ENCODE peak calls at places on chromosomes 4 and X, in five cellular contexts. P, J, Y, Z and B are unnamed samples.

GRCh38 chr4:5378002-5378401 is 326.7 kb downstream of the STK32B start:
- DNase-seq in P (no peak), J (peak; percentile 13), Y (peak; percentile 42), Z (no peak), B (no peak)

GRCh38 chr4:185991750-185992149 is 77.2 kb upstream of the TLR3 start:
- DNase-seq in P (no peak), J (no peak), Y (no peak), Z (no peak), B (peak; percentile 86)

GRCh38 chr4:82458729-82459128 is 28.3 kb downstream of the ENOPH1 start:
- DNase-seq in P (no peak), J (no peak), Y (no peak), Z (no peak), B (no peak)

GRCh38 chr4:118765399-118765798 is 70.5 kb downstream of the SEC24D start:
- DNase-seq in P (peak; percentile 89), J (peak; percentile 54), Y (peak; percentile 57), Z (peak; percentile 97), B (peak; percentile 99)

GRCh38 chr4:13705521-13706035 is 78.1 kb upstream of the BOD1L1 start:
- DNase-seq in P (no peak), J (no peak), Y (no peak), Z (no peak), B (peak; percentile 13)

GRCh38 chrX:13506574-13506973 is 62.8 kb upstream of the EGFL6 start:
- DNase-seq in P (peak; percentile 12), J (peak; percentile 28), Y (peak; percentile 54), Z (peak; percentile 61), B (no peak)

GRCh38 chrX:40444798-40445496 is 135.8 kb upstream of the ATP6AP2 start:
- DNase-seq in P (no peak), J (no peak), Y (no peak), Z (no peak), B (no peak)

GRCh38 chrX:1475881-1476280 is 23.2 kb upstream of the ASMTL start:
- DNase-seq in P (no peak), J (no peak), Y (no peak), Z (no peak), B (no peak)

GRCh38 chr4:75180790-75181776 is 248.2 kb downstream of the PARM1 start:
- DNase-seq in P (peak; percentile 6), J (no peak), Y (peak; percentile 30), Z (no peak), B (no peak)

GRCh38 chrX:148047216-148047615 is 66.1 kb downstream of the FMR1NB start:
- DNase-seq in P (no peak), J (no peak), Y (no peak), Z (no peak), B (no peak)

GRCh38 chrX:148043456-148043855 is 62.3 kb downstream of the FMR1NB start:
- DNase-seq in P (peak; percentile 0), J (no peak), Y (no peak), Z (peak; percentile 19), B (no peak)

GRCh38 chrX:148051973-148052372 is 70.8 kb downstream of the FMR1NB start:
- DNase-seq in P (no peak), J (no peak), Y (no peak), Z (no peak), B (no peak)

GRCh38 chrX:148049441-148049840 is 68.3 kb downstream of the FMR1NB start:
- DNase-seq in P (no peak), J (peak; percentile 1), Y (peak; percentile 16), Z (peak; percentile 41), B (no peak)
- TF ChIP-seq CTCF in P (peak; percentile 41), J (peak; percentile 18), Y (peak; percentile 23), Z (peak; percentile 52), B (peak; percentile 57)

DNA sequence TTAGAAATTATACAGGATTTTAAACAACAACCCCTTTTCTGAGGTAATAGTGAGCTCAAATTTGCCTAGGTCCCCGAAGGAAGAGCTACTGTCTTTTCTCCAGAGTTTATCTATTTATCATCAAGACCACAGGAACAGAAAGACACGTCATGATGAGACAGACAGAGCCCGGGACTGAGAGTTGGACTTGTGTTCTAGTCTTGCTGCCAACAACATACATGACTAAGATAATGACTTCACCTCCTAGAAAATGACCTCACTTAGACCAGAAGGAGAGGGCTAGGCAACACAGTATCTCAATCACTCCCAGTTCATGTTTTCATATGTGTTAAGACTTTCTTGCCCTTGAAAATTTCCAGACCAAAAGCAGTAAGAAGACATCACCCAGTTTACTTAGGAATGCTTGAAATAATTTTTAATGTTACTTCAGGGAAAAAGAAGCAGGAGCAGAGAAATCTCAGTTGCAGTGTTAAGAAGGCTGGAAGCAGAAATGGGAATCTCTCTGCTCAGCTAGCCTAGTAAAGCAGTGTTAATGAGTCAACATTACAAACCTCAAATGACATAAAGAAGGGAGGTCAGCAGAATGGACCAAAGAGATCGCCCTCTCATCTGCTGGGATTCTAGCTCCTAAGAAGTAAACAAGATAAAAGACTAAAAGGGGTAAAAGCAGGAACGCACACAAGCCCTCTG is 24.9 kb downstream of the PDGFC start:
- DNase-seq in P (peak; percentile 99), J (peak; percentile 93), Y (no peak), Z (peak; percentile 98), B (no peak)
- H3K4me3 ChIP-seq in P (no peak overlapping the region), J (peak overlapping the region; percentile 13), Y (no peak overlapping the region), Z (no peak overlapping the region), B (no peak overlapping the region)

GRCh38 chr4:57437649-57438048 is 327.5 kb upstream of the IGFBP7 start:
- DNase-seq in P (no peak), J (no peak), Y (no peak), Z (no peak), B (no peak)

GRCh38 chr4:57443308-57444243 is 333.4 kb upstream of the IGFBP7 start:
- DNase-seq in P (no peak), J (no peak), Y (no peak), Z (no peak), B (no peak)

GRCh38 chr4:57448452-57448851 is 338.3 kb upstream of the IGFBP7 start:
- DNase-seq in P (no peak), J (no peak), Y (no peak), Z (no peak), B (no peak)

GRCh38 chr4:57442241-57442640 is 332.1 kb upstream of the IGFBP7 start:
- DNase-seq in P (no peak), J (no peak), Y (no peak), Z (no peak), B (no peak)

GRCh38 chr4:57442834-57443291 is 332.7 kb upstream of the IGFBP7 start:
- DNase-seq in P (peak; percentile 41), J (no peak), Y (peak; percentile 23), Z (peak; percentile 42), B (no peak)
- TF ChIP-seq CTCF in P (peak; percentile 92), J (peak; percentile 42), Y (peak; percentile 69), Z (peak; percentile 79), B (peak; percentile 91)

DNA sequence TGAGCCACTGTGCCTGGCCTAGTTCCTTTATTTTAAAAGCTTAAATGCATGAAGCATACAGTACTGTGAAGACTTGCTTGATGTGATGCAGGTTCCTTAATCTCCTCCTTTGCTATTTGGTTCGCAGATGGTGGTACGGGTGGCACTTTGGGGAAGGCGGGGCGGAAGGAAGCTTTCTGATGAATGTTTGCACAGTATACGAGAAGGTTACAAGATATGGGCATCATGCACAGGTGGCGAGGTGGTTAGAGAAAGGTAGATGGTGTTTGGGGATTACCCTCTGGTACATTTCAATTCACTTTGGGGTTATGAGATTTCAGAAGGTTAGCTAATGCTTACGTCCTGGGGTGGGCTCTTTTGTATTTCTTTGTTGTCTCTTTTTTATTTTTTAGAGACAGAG is 17.2 kb downstream of the RHOH start:
- DNase-seq in P (no peak), J (no peak), Y (no peak), Z (no peak), B (no peak)
- H3K4me3 ChIP-seq in P (no peak overlapping the region), J (no peak overlapping the region), Y (no peak overlapping the region), Z (no peak overlapping the region), B (no peak overlapping the region)